ENCODE peak calls at places on chromosomes 5 and 9, in seven cellular contexts. K is AG09309, M is AG10803, V is fibroblast of pulmonary artery, H is fibroblast of lung, Y is fibroblast of the aortic adventitia, B is lung. R is an unnamed sample.

GRCh38 chr5:39080597-39081204 is 6.5 kb upstream of the RICTOR start:
- DNase-seq in K (peak; percentile 55), M (peak; percentile 80), V (peak; percentile 87), H (peak; percentile 87), Y (peak; percentile 85), B (peak; percentile 62), R (peak; percentile 93)

GRCh38 chr5:117454716-117455212 is 880.1 kb upstream of the SEMA6A start:
- DNase-seq in K (no peak), M (peak; percentile 3), V (peak; percentile 27), H (peak; percentile 15), Y (no peak), B (peak; percentile 49), R (peak; percentile 17)

GRCh38 chr5:127934791-127935256 is 148.7 kb upstream of the SLC12A2 start:
- DNase-seq in K (no peak), M (peak; percentile 56), V (peak; percentile 86), H (peak; percentile 51), Y (peak; percentile 67), B (peak; percentile 49), R (peak; percentile 65)

GRCh38 chr9:125634040-125634717 is 72.8 kb downstream of the MAPKAP1 start:
- DNase-seq in K (no peak), M (peak; percentile 56), V (peak; percentile 46), H (no peak), Y (no peak), B (no peak), R (no peak)

GRCh38 chr5:55037046-55037771 is 13.2 kb downstream of the GZMK start:
- DNase-seq in K (no peak), M (peak; percentile 15), V (peak; percentile 12), H (peak; percentile 5), Y (peak; percentile 22), B (no peak), R (peak; percentile 44)

GRCh38 chr5:176700239-176700847 is 53.1 kb downstream of the TSPAN17 start:
- DNase-seq in K (no peak), M (no peak), V (peak; percentile 11), H (no peak), Y (no peak), B (no peak), R (peak; percentile 22)

GRCh38 chr5:72451771-72452505 is 55.3 kb downstream of the ZNF366 start:
- DNase-seq in K (peak; percentile 92), M (peak; percentile 99), V (peak; percentile 99), H (peak; percentile 87), Y (peak; percentile 100), B (peak; percentile 34), R (peak; percentile 94)

GRCh38 chr9:136693490-136694162 is 6.4 kb upstream of the AGPAT2 start:
- DNase-seq in K (no peak), M (no peak), V (no peak), H (peak; percentile 35), Y (no peak), B (peak; percentile 83), R (no peak)

GRCh38 chr9:92721548-92721947 is 43.1 kb downstream of the BICD2 start:
- DNase-seq in K (no peak), M (no peak), V (no peak), H (no peak), Y (no peak), B (no peak), R (no peak)

GRCh38 chr5:64690417-64691151 is at the start of gene SHISAL2B:
- DNase-seq in K (no peak), M (peak; percentile 10), V (peak; percentile 20), H (peak; percentile 27), Y (peak; percentile 12), B (no peak), R (peak; percentile 37)

GRCh38 chr5:91000743-91001142 is 382.4 kb downstream of the ARRDC3 start:
- DNase-seq in K (no peak), M (no peak), V (no peak), H (no peak), Y (no peak), B (no peak), R (no peak)

GRCh38 chr5:95110112-95110511 is 174.8 kb downstream of the MCTP1 start:
- DNase-seq in K (no peak), M (no peak), V (no peak), H (no peak), Y (no peak), B (no peak), R (no peak)

GRCh38 chr5:8613078-8613685 is 744.2 kb downstream of the MTRR start:
- DNase-seq in K (no peak), M (no peak), V (no peak), H (no peak), Y (no peak), B (no peak), R (no peak)

GRCh38 chr9:88742483-88742882 is 207.5 kb downstream of the NXNL2 start:
- DNase-seq in K (peak; percentile 86), M (peak; percentile 93), V (peak; percentile 75), H (peak; percentile 93), Y (peak; percentile 96), B (no peak), R (peak; percentile 65)

GRCh38 chr9:114606597-114607207 is 4.4 kb upstream of the TMEM268 start:
- DNase-seq in K (peak; percentile 84), M (peak; percentile 97), V (peak; percentile 88), H (peak; percentile 89), Y (peak; percentile 92), B (peak; percentile 38), R (peak; percentile 83)

GRCh38 chr9:69207503-69207902 is 33.4 kb downstream of the TJP2 start:
- DNase-seq in K (no peak), M (no peak), V (no peak), H (no peak), Y (no peak), B (no peak), R (no peak)

GRCh38 chr9:69206047-69206446 is 32.0 kb downstream of the TJP2 start:
- DNase-seq in K (no peak), M (no peak), V (no peak), H (no peak), Y (no peak), B (no peak), R (no peak)

GRCh38 chr9:69204378-69204777 is 30.3 kb downstream of the TJP2 start:
- DNase-seq in K (no peak), M (no peak), V (no peak), H (peak; percentile 50), Y (no peak), B (no peak), R (peak; percentile 44)

GRCh38 chr9:69202556-69202955 is 28.5 kb downstream of the TJP2 start:
- DNase-seq in K (no peak), M (no peak), V (no peak), H (no peak), Y (no peak), B (no peak), R (no peak)

GRCh38 chr9:69204869-69205268 is 30.8 kb downstream of the TJP2 start:
- DNase-seq in K (no peak), M (peak; percentile 77), V (peak; percentile 75), H (peak; percentile 56), Y (peak; percentile 89), B (peak; percentile 31), R (peak; percentile 28)
- H3K4me3 ChIP-seq in K (no peak overlapping the region), M (peak overlapping the region; percentile 4), V (no peak overlapping the region), H (peak overlapping the region; percentile 18), Y (peak overlapping the region; percentile 26), B (no peak overlapping the region), R (no peak overlapping the region)

GRCh38 chr5:107831612-107832395 is 161.1 kb upstream of the EFNA5 start:
- DNase-seq in K (peak; percentile 93), M (peak; percentile 97), V (peak; percentile 10), H (peak; percentile 63), Y (peak; percentile 57), B (no peak), R (no peak)
- TF ChIP-seq CTCF in K (peak; percentile 12), M (peak; percentile 30), V (no peak), H (no peak), Y (no peak), B (no peak), R (no peak)

GRCh38 chr9:135076143-135076875 is 11.2 kb upstream of the OLFM1 start:
- DNase-seq in K (no peak), M (no peak), V (no peak), H (no peak), Y (no peak), B (no peak), R (no peak)
- H3K4me3 ChIP-seq in K (peak overlapping the region; percentile 1), M (peak overlapping the region; percentile 39), V (no peak overlapping the region), H (no peak overlapping the region), Y (no peak overlapping the region), B (no peak overlapping the region), R (no peak overlapping the region)

GRCh38 chr5:32712463-32713395 is 1.6 kb downstream of the NPR3 start:
- DNase-seq in K (no peak), M (peak; percentile 39), V (no peak), H (peak; percentile 34), Y (peak; percentile 57), B (no peak), R (no peak)

GRCh38 chr5:32714836-32715235 is 3.7 kb downstream of the NPR3 start:
- DNase-seq in K (no peak), M (peak; percentile 22), V (no peak), H (peak; percentile 51), Y (peak; percentile 53), B (no peak), R (peak; percentile 67)

GRCh38 chr5:32710859-32711692 is at the start of gene NPR3:
- DNase-seq in K (no peak), M (peak; percentile 76), V (peak; percentile 40), H (peak; percentile 62), Y (peak; percentile 80), B (no peak), R (peak; percentile 61)

GRCh38 chr5:32711693-32712462 is 757 bp downstream of the NPR3 start:
- DNase-seq in K (no peak), M (peak; percentile 65), V (no peak), H (peak; percentile 47), Y (peak; percentile 65), B (no peak), R (peak; percentile 25)

DNA sequence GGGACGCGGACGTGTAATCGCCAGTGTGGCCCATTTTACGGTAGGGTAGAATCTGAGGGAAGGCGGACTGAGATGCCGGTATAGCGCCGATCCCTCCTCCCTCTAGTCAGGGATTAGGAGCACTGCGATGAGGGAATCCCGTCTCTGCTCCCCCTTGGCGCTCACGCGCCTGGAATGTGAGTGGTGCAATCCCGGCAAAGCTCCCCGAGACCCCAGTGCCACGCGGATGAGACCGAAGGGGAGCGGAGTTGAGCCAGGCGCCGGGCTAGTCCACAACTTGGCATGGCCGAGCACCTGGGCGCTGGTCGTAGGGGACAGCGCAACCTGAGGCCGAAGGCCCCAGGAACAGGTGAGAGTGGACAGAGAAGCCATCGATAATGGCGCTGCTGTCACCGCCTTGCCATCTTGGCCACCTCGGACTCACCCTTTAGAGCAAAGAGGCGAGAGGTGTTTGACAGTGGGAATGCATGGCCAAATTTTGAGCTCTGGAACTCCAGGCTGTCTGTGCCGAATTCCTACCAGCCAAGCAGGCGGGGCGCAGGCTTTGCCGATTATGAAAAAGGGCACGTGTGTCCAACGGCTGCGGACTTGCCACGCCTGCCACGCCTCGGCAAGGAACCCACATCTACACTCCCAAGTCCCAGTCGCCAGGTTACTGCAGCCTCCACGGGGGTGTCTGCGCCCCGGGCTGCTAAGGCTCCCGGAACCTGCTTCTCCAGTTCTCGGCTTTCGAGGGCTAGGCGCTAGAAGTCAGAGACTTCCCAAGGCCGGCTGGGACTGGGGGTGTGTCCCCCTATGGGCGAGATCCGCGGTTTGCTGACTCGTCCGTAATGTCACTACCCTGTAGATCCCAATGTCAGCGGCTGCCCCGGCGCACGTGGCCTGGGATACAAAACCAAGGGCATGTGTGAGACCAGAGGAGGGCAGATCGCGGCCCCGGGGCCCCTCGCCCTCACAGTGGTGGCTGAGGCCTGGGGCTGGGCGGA is 2.6 kb downstream of the NPR3 start:
- DNase-seq in K (no peak), M (peak; percentile 69), V (no peak), H (peak; percentile 53), Y (peak; percentile 68), B (no peak), R (peak; percentile 26)
- TF ChIP-seq CTCF in K (no peak), M (no peak), V (no peak), H (no peak), Y (no peak), B (no peak), R (no peak)

GRCh38 chr9:109113892-109114609 is 5.7 kb downstream of the TMEM245 start:
- DNase-seq in K (no peak), M (no peak), V (no peak), H (no peak), Y (no peak), B (no peak), R (no peak)
- H3K4me3 ChIP-seq in K (no peak overlapping the region), M (no peak overlapping the region), V (no peak overlapping the region), H (no peak overlapping the region), Y (no peak overlapping the region), B (no peak overlapping the region), R (no peak overlapping the region)